ENCODE peak calls at places on chromosomes 2 and 18, in nine cellular contexts. One of them, this sample, is unnamed.

GRCh38 chr2:30886101-30886500 is 78.9 kb upstream of the CAPN13 start:
- DNase-seq in heart right ventricle: no peak
- DNase-seq in Karpas-422: no peak
- DNase-seq in adipocyte: no peak
- DNase-seq in transverse colon: no peak
- DNase-seq in HepG2: no peak
- DNase-seq in PC-3: peak; percentile 60
- DNase-seq in suprapubic skin: no peak
- DNase-seq in right cardiac atrium: no peak
- DNase-seq in this sample: no peak

GRCh38 chr2:241007880-241008710 is 9.7 kb downstream of the SNED1 start:
- DNase-seq in heart right ventricle: no peak
- DNase-seq in Karpas-422: no peak
- DNase-seq in adipocyte: no peak
- DNase-seq in transverse colon: no peak
- DNase-seq in HepG2: no peak
- DNase-seq in PC-3: no peak
- DNase-seq in suprapubic skin: no peak
- DNase-seq in right cardiac atrium: peak; percentile 69
- DNase-seq in this sample: no peak

GRCh38 chr2:28080911-28081310 is 190.4 kb downstream of the BABAM2 start:
- DNase-seq in heart right ventricle: no peak
- DNase-seq in Karpas-422: no peak
- DNase-seq in adipocyte: peak; percentile 82
- DNase-seq in transverse colon: peak; percentile 39
- DNase-seq in HepG2: no peak
- DNase-seq in PC-3: peak; percentile 51
- DNase-seq in suprapubic skin: no peak
- DNase-seq in right cardiac atrium: no peak
- DNase-seq in this sample: peak; percentile 74

GRCh38 chr2:231939022-231939421 is 12.8 kb upstream of the NPPC start:
- DNase-seq in heart right ventricle: no peak
- DNase-seq in Karpas-422: no peak
- DNase-seq in adipocyte: no peak
- DNase-seq in transverse colon: no peak
- DNase-seq in HepG2: no peak
- DNase-seq in PC-3: no peak
- DNase-seq in suprapubic skin: peak; percentile 26
- DNase-seq in right cardiac atrium: no peak
- DNase-seq in this sample: no peak

GRCh38 chr2:240501531-240501991 is 56.2 kb downstream of the ANKMY1 start:
- DNase-seq in heart right ventricle: no peak
- DNase-seq in Karpas-422: no peak
- DNase-seq in adipocyte: no peak
- DNase-seq in transverse colon: no peak
- DNase-seq in HepG2: no peak
- DNase-seq in PC-3: no peak
- DNase-seq in suprapubic skin: peak; percentile 57
- DNase-seq in right cardiac atrium: no peak
- DNase-seq in this sample: no peak

GRCh38 chr2:40550085-40550484 is 98.2 kb upstream of the SLC8A1 start:
- DNase-seq in heart right ventricle: no peak
- DNase-seq in Karpas-422: no peak
- DNase-seq in adipocyte: no peak
- DNase-seq in transverse colon: no peak
- DNase-seq in HepG2: no peak
- DNase-seq in PC-3: no peak
- DNase-seq in suprapubic skin: no peak
- DNase-seq in right cardiac atrium: no peak
- DNase-seq in this sample: no peak

GRCh38 chr2:241777167-241777685 is 604 bp downstream of the GAL3ST2 start:
- DNase-seq in heart right ventricle: no peak
- DNase-seq in Karpas-422: no peak
- DNase-seq in adipocyte: no peak
- DNase-seq in transverse colon: no peak
- DNase-seq in HepG2: no peak
- DNase-seq in PC-3: no peak
- DNase-seq in suprapubic skin: no peak
- DNase-seq in right cardiac atrium: peak; percentile 18
- DNase-seq in this sample: no peak

GRCh38 chr2:160005476-160005875 is 56.9 kb downstream of the PLA2R1 start:
- DNase-seq in heart right ventricle: no peak
- DNase-seq in Karpas-422: no peak
- DNase-seq in adipocyte: no peak
- DNase-seq in transverse colon: no peak
- DNase-seq in HepG2: no peak
- DNase-seq in PC-3: no peak
- DNase-seq in suprapubic skin: no peak
- DNase-seq in right cardiac atrium: no peak
- DNase-seq in this sample: no peak

GRCh38 chr2:25822190-25823117 is 55.8 kb downstream of the ASXL2 start:
- DNase-seq in heart right ventricle: peak; percentile 10
- DNase-seq in Karpas-422: peak; percentile 83
- DNase-seq in adipocyte: no peak
- DNase-seq in transverse colon: peak; percentile 32
- DNase-seq in HepG2: no peak
- DNase-seq in PC-3: no peak
- DNase-seq in suprapubic skin: no peak
- DNase-seq in right cardiac atrium: peak; percentile 75
- DNase-seq in this sample: no peak

GRCh38 chr2:25824216-25824615 is 54.1 kb downstream of the ASXL2 start:
- DNase-seq in heart right ventricle: no peak
- DNase-seq in Karpas-422: no peak
- DNase-seq in adipocyte: no peak
- DNase-seq in transverse colon: no peak
- DNase-seq in HepG2: no peak
- DNase-seq in PC-3: no peak
- DNase-seq in suprapubic skin: no peak
- DNase-seq in right cardiac atrium: no peak
- DNase-seq in this sample: no peak

GRCh38 chr2:25819597-25820039 is 58.7 kb downstream of the ASXL2 start:
- DNase-seq in heart right ventricle: no peak
- DNase-seq in Karpas-422: no peak
- DNase-seq in adipocyte: no peak
- DNase-seq in transverse colon: no peak
- DNase-seq in HepG2: no peak
- DNase-seq in PC-3: no peak
- DNase-seq in suprapubic skin: no peak
- DNase-seq in right cardiac atrium: no peak
- DNase-seq in this sample: no peak

GRCh38 chr2:25824718-25825117 is 53.6 kb downstream of the ASXL2 start:
- DNase-seq in heart right ventricle: no peak
- DNase-seq in Karpas-422: no peak
- DNase-seq in adipocyte: no peak
- DNase-seq in transverse colon: no peak
- DNase-seq in HepG2: no peak
- DNase-seq in PC-3: no peak
- DNase-seq in suprapubic skin: no peak
- DNase-seq in right cardiac atrium: no peak
- DNase-seq in this sample: no peak

GRCh38 chr2:25821225-25822056 is 56.8 kb downstream of the ASXL2 start:
- DNase-seq in heart right ventricle: no peak
- DNase-seq in Karpas-422: no peak
- DNase-seq in adipocyte: no peak
- DNase-seq in transverse colon: no peak
- DNase-seq in HepG2: no peak
- DNase-seq in PC-3: peak; percentile 72
- DNase-seq in suprapubic skin: no peak
- DNase-seq in right cardiac atrium: no peak
- DNase-seq in this sample: no peak
- H3K4me1 ChIP-seq in heart right ventricle: peaks cover 4% of the 10 kb centered on the region
- H3K4me1 ChIP-seq in Karpas-422: peaks cover 42% of the 10 kb centered on the region
- H3K4me1 ChIP-seq in adipocyte: peaks cover 22% of the 10 kb centered on the region
- H3K4me1 ChIP-seq in transverse colon: no peaks in the 10 kb centered on the region
- H3K4me1 ChIP-seq in HepG2: no peaks in the 10 kb centered on the region
- H3K4me1 ChIP-seq in PC-3: peaks cover 10% of the 10 kb centered on the region
- H3K4me1 ChIP-seq in suprapubic skin: peaks cover 7% of the 10 kb centered on the region
- H3K4me1 ChIP-seq in right cardiac atrium: no peaks in the 10 kb centered on the region
- H3K4me1 ChIP-seq in this sample: no peaks in the 10 kb centered on the region

DNA sequence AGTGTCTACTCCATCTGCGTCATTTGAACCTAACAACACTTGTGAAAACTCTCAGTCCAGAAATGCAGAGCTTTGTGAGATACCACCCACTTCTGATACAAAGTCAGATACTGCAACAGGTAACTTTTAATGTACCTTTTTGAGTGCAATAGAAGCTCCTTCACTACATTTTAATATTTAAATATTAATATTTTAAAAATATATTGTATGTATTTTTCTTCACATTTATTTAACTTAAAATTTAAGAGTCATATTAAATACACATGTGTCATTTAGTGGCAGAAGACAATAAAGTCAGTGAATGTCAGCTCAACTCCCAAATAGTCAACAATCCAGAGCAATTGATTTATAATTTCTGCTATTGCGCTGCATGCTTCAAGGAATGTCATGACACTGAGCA is 13.9 kb downstream of the UBXN4 start:
- DNase-seq in heart right ventricle: no peak
- DNase-seq in Karpas-422: no peak
- DNase-seq in adipocyte: no peak
- DNase-seq in transverse colon: no peak
- DNase-seq in HepG2: no peak
- DNase-seq in PC-3: no peak
- DNase-seq in suprapubic skin: no peak
- DNase-seq in right cardiac atrium: no peak
- DNase-seq in this sample: no peak
- H3K9me3 ChIP-seq in heart right ventricle: peaks cover 20% of the 10 kb centered on the region
- H3K9me3 ChIP-seq in Karpas-422: no peaks in the 10 kb centered on the region
- H3K9me3 ChIP-seq in adipocyte: peaks cover 14% of the 10 kb centered on the region
- H3K9me3 ChIP-seq in transverse colon: peaks cover 20% of the 10 kb centered on the region
- H3K9me3 ChIP-seq in HepG2: peaks cover 10% of the 10 kb centered on the region
- H3K9me3 ChIP-seq in PC-3: no peaks in the 10 kb centered on the region
- H3K9me3 ChIP-seq in suprapubic skin: no peaks in the 10 kb centered on the region
- H3K9me3 ChIP-seq in right cardiac atrium: no peaks in the 10 kb centered on the region
- H3K9me3 ChIP-seq in this sample: peaks cover 17% of the 10 kb centered on the region

GRCh38 chr2:135870571-135870970 is 5.7 kb downstream of the MCM6 start:
- DNase-seq in heart right ventricle: no peak
- DNase-seq in Karpas-422: no peak
- DNase-seq in adipocyte: no peak
- DNase-seq in transverse colon: no peak
- DNase-seq in HepG2: no peak
- DNase-seq in PC-3: no peak
- DNase-seq in suprapubic skin: no peak
- DNase-seq in right cardiac atrium: no peak
- DNase-seq in this sample: no peak

GRCh38 chr2:135875491-135876065 is 665 bp downstream of the MCM6 start:
- DNase-seq in heart right ventricle: peak; percentile 22
- DNase-seq in Karpas-422: peak; percentile 80
- DNase-seq in adipocyte: peak; percentile 74
- DNase-seq in transverse colon: peak; percentile 68
- DNase-seq in HepG2: no peak
- DNase-seq in PC-3: peak; percentile 49
- DNase-seq in suprapubic skin: peak; percentile 81
- DNase-seq in right cardiac atrium: peak; percentile 70
- DNase-seq in this sample: peak; percentile 61

GRCh38 chr2:135876066-135876711 is at the start of gene MCM6:
- DNase-seq in heart right ventricle: peak; percentile 98
- DNase-seq in Karpas-422: peak; percentile 100
- DNase-seq in adipocyte: peak; percentile 100
- DNase-seq in transverse colon: peak; percentile 98
- DNase-seq in HepG2: peak; percentile 92
- DNase-seq in PC-3: peak; percentile 99
- DNase-seq in suprapubic skin: peak; percentile 98
- DNase-seq in right cardiac atrium: peak; percentile 99
- DNase-seq in this sample: peak; percentile 99

GRCh38 chr2:135874966-135875365 is 1.3 kb downstream of the MCM6 start:
- DNase-seq in heart right ventricle: no peak
- DNase-seq in Karpas-422: no peak
- DNase-seq in adipocyte: no peak
- DNase-seq in transverse colon: no peak
- DNase-seq in HepG2: no peak
- DNase-seq in PC-3: no peak
- DNase-seq in suprapubic skin: no peak
- DNase-seq in right cardiac atrium: no peak
- DNase-seq in this sample: no peak
- H3K4me3 ChIP-seq in heart right ventricle: no peak overlapping the region
- H3K4me3 ChIP-seq in Karpas-422: peak overlapping the region; percentile 91
- H3K4me3 ChIP-seq in adipocyte: peak overlapping the region; percentile 92
- H3K4me3 ChIP-seq in transverse colon: peak overlapping the region; percentile 97
- H3K4me3 ChIP-seq in HepG2: peak overlapping the region; percentile 55
- H3K4me3 ChIP-seq in PC-3: peak overlapping the region; percentile 89
- H3K4me3 ChIP-seq in suprapubic skin: peak overlapping the region; percentile 91
- H3K4me3 ChIP-seq in right cardiac atrium: no peak overlapping the region
- H3K4me3 ChIP-seq in this sample: peak overlapping the region; percentile 93

GRCh38 chr18:22670914-22671313 is 253.2 kb upstream of the CTAGE1 start:
- DNase-seq in heart right ventricle: no peak
- DNase-seq in Karpas-422: no peak
- DNase-seq in adipocyte: peak; percentile 73
- DNase-seq in transverse colon: no peak
- DNase-seq in HepG2: no peak
- DNase-seq in PC-3: no peak
- DNase-seq in suprapubic skin: no peak
- DNase-seq in right cardiac atrium: no peak
- DNase-seq in this sample: no peak

GRCh38 chr18:22676423-22676822 is 256.7 kb upstream of the RBBP8 start:
- DNase-seq in heart right ventricle: no peak
- DNase-seq in Karpas-422: no peak
- DNase-seq in adipocyte: peak; percentile 76
- DNase-seq in transverse colon: no peak
- DNase-seq in HepG2: no peak
- DNase-seq in PC-3: peak; percentile 57
- DNase-seq in suprapubic skin: no peak
- DNase-seq in right cardiac atrium: no peak
- DNase-seq in this sample: no peak

GRCh38 chr18:22675006-22675405 is 257.3 kb upstream of the CTAGE1 start:
- DNase-seq in heart right ventricle: no peak
- DNase-seq in Karpas-422: no peak
- DNase-seq in adipocyte: no peak
- DNase-seq in transverse colon: no peak
- DNase-seq in HepG2: no peak
- DNase-seq in PC-3: no peak
- DNase-seq in suprapubic skin: no peak
- DNase-seq in right cardiac atrium: no peak
- DNase-seq in this sample: no peak

GRCh38 chr18:22674300-22674699 is 256.6 kb upstream of the CTAGE1 start:
- DNase-seq in heart right ventricle: no peak
- DNase-seq in Karpas-422: no peak
- DNase-seq in adipocyte: peak; percentile 93
- DNase-seq in transverse colon: no peak
- DNase-seq in HepG2: no peak
- DNase-seq in PC-3: peak; percentile 75
- DNase-seq in suprapubic skin: no peak
- DNase-seq in right cardiac atrium: no peak
- DNase-seq in this sample: no peak

GRCh38 chr18:22673182-22673862 is 255.6 kb upstream of the CTAGE1 start:
- DNase-seq in heart right ventricle: no peak
- DNase-seq in Karpas-422: no peak
- DNase-seq in adipocyte: no peak
- DNase-seq in transverse colon: no peak
- DNase-seq in HepG2: no peak
- DNase-seq in PC-3: no peak
- DNase-seq in suprapubic skin: no peak
- DNase-seq in right cardiac atrium: no peak
- DNase-seq in this sample: no peak
- H3K4me1 ChIP-seq in heart right ventricle: no peaks in the 10 kb centered on the region
- H3K4me1 ChIP-seq in Karpas-422: no peaks in the 10 kb centered on the region
- H3K4me1 ChIP-seq in adipocyte: peaks cover 31% of the 10 kb centered on the region
- H3K4me1 ChIP-seq in transverse colon: peaks cover 46% of the 10 kb centered on the region
- H3K4me1 ChIP-seq in HepG2: no peaks in the 10 kb centered on the region
- H3K4me1 ChIP-seq in PC-3: peaks cover 35% of the 10 kb centered on the region
- H3K4me1 ChIP-seq in suprapubic skin: no peaks in the 10 kb centered on the region
- H3K4me1 ChIP-seq in right cardiac atrium: no peaks in the 10 kb centered on the region
- H3K4me1 ChIP-seq in this sample: no peaks in the 10 kb centered on the region

GRCh38 chr18:78805840-78806239 is 173.8 kb upstream of the SALL3 start:
- DNase-seq in heart right ventricle: no peak
- DNase-seq in Karpas-422: peak; percentile 78
- DNase-seq in adipocyte: no peak
- DNase-seq in transverse colon: no peak
- DNase-seq in HepG2: no peak
- DNase-seq in PC-3: no peak
- DNase-seq in suprapubic skin: no peak
- DNase-seq in right cardiac atrium: no peak
- DNase-seq in this sample: no peak
- H3K9me3 ChIP-seq in heart right ventricle: no peaks in the 10 kb centered on the region
- H3K9me3 ChIP-seq in Karpas-422: no peaks in the 10 kb centered on the region
- H3K9me3 ChIP-seq in adipocyte: no peaks in the 10 kb centered on the region
- H3K9me3 ChIP-seq in transverse colon: no peaks in the 10 kb centered on the region
- H3K9me3 ChIP-seq in HepG2: no peaks in the 10 kb centered on the region
- H3K9me3 ChIP-seq in PC-3: no peaks in the 10 kb centered on the region
- H3K9me3 ChIP-seq in suprapubic skin: no peaks in the 10 kb centered on the region
- H3K9me3 ChIP-seq in right cardiac atrium: no peaks in the 10 kb centered on the region
- H3K9me3 ChIP-seq in this sample: no peaks in the 10 kb centered on the region

This sample was measured in Caco-2.